ENCODE peak calls at places on chromosomes 3 and 15, in seven cellular contexts. H, Q, Y, U, L, B and E are unnamed samples.

GRCh38 chr15:75523011-75523410 is 56.1 kb downstream of the PTPN9 start:
- DNase-seq in H (peak; percentile 52), Q (no peak), Y (no peak), U (no peak), L (no peak), B (no peak), E (no peak)

GRCh38 chr3:130905551-130905950 is 11.7 kb downstream of the ATP2C1 start:
- DNase-seq in H (peak; percentile 64), Q (no peak), Y (no peak), U (no peak), L (no peak), B (no peak), E (no peak)

GRCh38 chr15:45251888-45252287 is at the start of gene SLC28A2:
- DNase-seq in H (no peak), Q (no peak), Y (no peak), U (no peak), L (no peak), B (no peak), E (no peak)

GRCh38 chr15:33021806-33022389 is 172.6 kb downstream of the FMN1 start:
- DNase-seq in H (peak; percentile 58), Q (no peak), Y (no peak), U (no peak), L (peak; percentile 72), B (no peak), E (peak; percentile 33)

GRCh38 chr3:70108072-70108471 is 108.5 kb downstream of the SAMMSON start:
- DNase-seq in H (no peak), Q (peak; percentile 54), Y (no peak), U (no peak), L (no peak), B (no peak), E (no peak)

GRCh38 chr3:52405066-52405465 is 39.8 kb downstream of the SEMA3G start:
- DNase-seq in H (no peak), Q (no peak), Y (no peak), U (no peak), L (no peak), B (no peak), E (no peak)

GRCh38 chr3:196688349-196688748 is 23.7 kb downstream of the CEP19 start:
- DNase-seq in H (peak; percentile 83), Q (peak; percentile 56), Y (no peak), U (peak; percentile 46), L (no peak), B (no peak), E (no peak)

GRCh38 chr15:97947465-97948262 is 12.8 kb upstream of the ARRDC4 start:
- DNase-seq in H (no peak), Q (no peak), Y (no peak), U (no peak), L (no peak), B (no peak), E (no peak)

GRCh38 chr3:38493019-38493418 is 3.1 kb upstream of the EXOG start:
- DNase-seq in H (peak; percentile 52), Q (no peak), Y (no peak), U (no peak), L (no peak), B (no peak), E (no peak)

GRCh38 chr3:169112153-169112892 is 551.2 kb downstream of the MECOM start:
- DNase-seq in H (peak; percentile 82), Q (no peak), Y (no peak), U (peak; percentile 40), L (peak; percentile 20), B (no peak), E (no peak)